ENCODE peak calls at places on chromosome 1, in four cellular contexts. V is A549, A is HepG2, Q is GM12878. L is an unnamed sample.

GRCh38 chr1:89844236-89844807 is 23.5 kb downstream of the LRRC8D start:
- DNase-seq in A (no peak), V (no peak), Q (no peak), L (no peak)

GRCh38 chr1:155648207-155649147 is 38.5 kb downstream of the MSTO1 start:
- DNase-seq in A (peak; percentile 83), Q (no peak), V (peak; percentile 85), L (peak; percentile 20)

GRCh38 chr1:247324204-247324787 is 7.4 kb downstream of the ZNF496 start:
- DNase-seq in V (no peak), A (peak; percentile 33), Q (no peak), L (no peak)

GRCh38 chr1:18556364-18556763 is 74.3 kb upstream of the PAX7 start:
- DNase-seq in Q (no peak), V (peak; percentile 16), A (peak; percentile 27), L (peak; percentile 42)

GRCh38 chr1:247605286-247605685 is at the start of gene OR2G3:
- DNase-seq in A (no peak), Q (no peak), V (no peak), L (no peak)

GRCh38 chr1:97943354-97943753 is 22.5 kb upstream of the DPYD start:
- DNase-seq in A (no peak), Q (no peak), V (no peak), L (peak; percentile 55)

GRCh38 chr1:205581321-205581980 is 50.4 kb downstream of the ELK4 start:
- DNase-seq in A (no peak), Q (no peak), V (no peak), L (no peak)

GRCh38 chr1:54172614-54173312 is 20.0 kb upstream of the CDCP2 start:
- DNase-seq in Q (no peak), A (no peak), V (no peak), L (no peak)

GRCh38 chr1:211616231-211617031 is 37.5 kb upstream of the SLC30A1 start:
- DNase-seq in A (peak; percentile 76), Q (no peak), V (no peak), L (no peak)
- TF ChIP-seq PBX3 in A (no peak), Q (no peak), V (no peak), L (no peak)

GRCh38 chr1:10738125-10738746 is 58.2 kb downstream of the CASZ1 start:
- DNase-seq in V (no peak), Q (no peak), A (no peak), L (no peak)

GRCh38 chr1:10736623-10737267 is 59.7 kb downstream of the CASZ1 start:
- DNase-seq in A (no peak), Q (no peak), V (no peak), L (no peak)

GRCh38 chr1:10737651-10738050 is 58.8 kb downstream of the CASZ1 start:
- DNase-seq in Q (no peak), V (no peak), A (no peak), L (no peak)

GRCh38 chr1:10735603-10736305 is 60.7 kb downstream of the CASZ1 start:
- DNase-seq in Q (no peak), V (no peak), A (no peak), L (peak; percentile 61)

DNA sequence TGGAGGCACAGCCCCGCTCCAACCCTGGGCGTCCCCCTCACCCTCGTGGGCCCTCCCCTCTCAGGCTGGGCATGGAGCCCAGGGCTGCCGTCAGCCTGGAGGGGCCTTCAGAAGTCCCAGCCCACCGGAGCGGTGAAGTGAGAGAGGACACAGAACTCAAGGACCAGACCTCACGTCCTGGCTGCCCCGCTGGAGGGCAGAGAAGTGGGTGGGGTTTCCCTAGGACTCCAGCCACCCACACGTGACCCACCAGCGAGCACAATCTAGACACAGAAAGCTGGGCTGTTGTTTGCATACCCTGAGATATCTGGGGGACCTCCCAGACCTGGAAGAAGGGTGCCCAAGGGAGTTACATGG is 59.2 kb downstream of the CASZ1 start:
- DNase-seq in V (no peak), Q (no peak), A (no peak), L (no peak)
- TF ChIP-seq PBX3 in V (no peak), Q (no peak), A (no peak), L (no peak)

GRCh38 chr1:11744287-11744686 is 8.4 kb downstream of the AGTRAP start:
- DNase-seq in V (no peak), A (no peak), Q (no peak), L (no peak)

GRCh38 chr1:11746795-11747487 is 11.0 kb downstream of the AGTRAP start:
- DNase-seq in Q (no peak), V (no peak), A (no peak), L (no peak)

GRCh38 chr1:11748294-11749202 is 12.6 kb downstream of the AGTRAP start:
- DNase-seq in Q (no peak), V (no peak), A (no peak), L (no peak)

GRCh38 chr1:11749203-11749689 is 12.7 kb upstream of the C1orf167 start:
- DNase-seq in A (peak; percentile 44), Q (no peak), V (peak; percentile 79), L (peak; percentile 59)

DNA sequence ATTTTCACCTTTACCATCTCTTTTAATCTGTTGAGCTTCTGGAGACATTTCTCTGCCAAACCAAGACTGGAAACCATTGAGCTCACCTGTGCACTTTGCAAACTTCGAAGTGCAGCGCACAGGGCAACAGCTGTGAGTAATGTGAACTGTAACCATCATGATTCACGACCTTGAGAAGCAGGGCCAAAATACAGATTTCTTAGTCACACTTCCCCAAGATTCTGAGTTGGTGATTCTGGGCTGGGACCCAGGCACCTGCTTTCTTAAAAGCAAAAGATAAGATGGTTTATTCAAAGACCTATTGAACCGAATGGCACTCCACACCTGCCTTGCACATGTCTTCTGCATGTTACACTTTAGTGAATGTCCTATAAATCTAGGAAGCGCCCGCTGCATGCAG is 10.2 kb downstream of the AGTRAP start:
- DNase-seq in V (no peak), Q (no peak), A (no peak), L (no peak)
- TF ChIP-seq PBX3 in V (no peak), Q (no peak), A (no peak), L (no peak)

GRCh38 chr1:234918216-234918841 is 210.3 kb downstream of the TOMM20 start:
- DNase-seq in Q (no peak), V (no peak), A (no peak), L (no peak)

GRCh38 chr1:234914606-234915290 is 213.9 kb downstream of the TOMM20 start:
- DNase-seq in A (no peak), Q (no peak), V (no peak), L (no peak)

GRCh38 chr1:234917495-234918188 is 211.0 kb downstream of the TOMM20 start:
- DNase-seq in Q (no peak), V (no peak), A (no peak), L (no peak)

GRCh38 chr1:234916840-234917239 is 211.8 kb downstream of the TOMM20 start:
- DNase-seq in V (no peak), A (no peak), Q (no peak), L (no peak)

GRCh38 chr1:234915923-234916675 is 212.5 kb downstream of the TOMM20 start:
- DNase-seq in Q (no peak), V (no peak), A (no peak), L (no peak)
- TF ChIP-seq PBX3 in Q (no peak), V (no peak), A (no peak), L (no peak)